ENCODE peak calls at places on chromosomes 16 and 17, in six cellular contexts. Q, W, T, I, Y and L are unnamed samples.

GRCh38 chr16:3460121-3460520 is 16.6 kb downstream of the NAA60 start:
- DNase-seq in Q (no peak), W (no peak), T (no peak), I (no peak), Y (no peak), L (no peak)

GRCh38 chr17:63950940-63951907 is 19.1 kb upstream of the CD79B start:
- DNase-seq in Q (peak; percentile 71), W (no peak), T (peak; percentile 54), I (no peak), Y (no peak), L (no peak)

GRCh38 chr16:3774156-3774767 is 56.9 kb upstream of the TRAP1 start:
- DNase-seq in Q (no peak), W (peak; percentile 51), T (no peak), I (no peak), Y (no peak), L (no peak)

GRCh38 chr17:58865301-58865700 is 109.6 kb downstream of the PPM1E start:
- DNase-seq in Q (no peak), W (no peak), T (no peak), I (no peak), Y (no peak), L (no peak)

GRCh38 chr17:81337449-81337848 is 42.3 kb upstream of the SLC38A10 start:
- DNase-seq in Q (no peak), W (no peak), T (no peak), I (no peak), Y (no peak), L (no peak)

GRCh38 chr17:37310940-37311339 is 64.8 kb upstream of the C17orf78 start:
- DNase-seq in Q (no peak), W (peak; percentile 13), T (no peak), I (no peak), Y (no peak), L (no peak)

GRCh38 chr16:85528528-85529387 is 84.4 kb upstream of the GSE1 start:
- DNase-seq in Q (no peak), W (no peak), T (no peak), I (no peak), Y (no peak), L (no peak)

GRCh38 chr17:17884281-17885028 is 47.7 kb upstream of the SREBF1 start:
- DNase-seq in Q (no peak), W (no peak), T (no peak), I (no peak), Y (no peak), L (no peak)

GRCh38 chr16:11799509-11800384 is 2.7 kb upstream of the ZC3H7A start:
- DNase-seq in Q (peak; percentile 21), W (no peak), T (no peak), I (no peak), Y (no peak), L (no peak)

GRCh38 chr16:7107436-7107835 is 225.2 kb upstream of the RBFOX1 start:
- DNase-seq in Q (no peak), W (no peak), T (no peak), I (no peak), Y (no peak), L (no peak)

GRCh38 chr16:23511731-23512130 is 1.4 kb upstream of the GGA2 start:
- DNase-seq in Q (no peak), W (no peak), T (no peak), I (no peak), Y (no peak), L (no peak)

GRCh38 chr17:37220609-37220953 is 155.2 kb upstream of the C17orf78 start:
- DNase-seq in Q (no peak), W (peak; percentile 42), T (no peak), I (no peak), Y (peak; percentile 10), L (no peak)

GRCh38 chr16:69108069-69108904 is 2.8 kb downstream of the HAS3 start:
- DNase-seq in Q (no peak), W (no peak), T (no peak), I (no peak), Y (no peak), L (no peak)

GRCh38 chr16:46882304-46882939 is 1.7 kb upstream of the GPT2 start:
- DNase-seq in Q (no peak), W (no peak), T (no peak), I (no peak), Y (no peak), L (no peak)

GRCh38 chr17:27651411-27652345 is 20.7 kb downstream of the LGALS9 start:
- DNase-seq in Q (peak; percentile 66), W (peak; percentile 17), T (no peak), I (peak; percentile 56), Y (peak; percentile 56), L (peak; percentile 8)

GRCh38 chr17:79840204-79840988 is 1.2 kb upstream of the CBX4 start:
- DNase-seq in Q (no peak), W (no peak), T (no peak), I (no peak), Y (no peak), L (no peak)